ENCODE peak calls at places on chromosomes 11 and 22, in seven cellular contexts. One of them, this sample, is unnamed.

GRCh38 chr11:2325719-2326118 is 23.9 kb downstream of the TSPAN32 start:
- DNase-seq in K562: no peak
- DNase-seq in breast epithelium: peak; percentile 88
- DNase-seq in adrenal gland: peak; percentile 88
- DNase-seq in transverse colon: no peak
- DNase-seq in spleen: peak; percentile 1
- DNase-seq in heart left ventricle: peak; percentile 80
- DNase-seq in this sample: no peak

GRCh38 chr22:40485813-40486610 is 115.6 kb downstream of the SGSM3 start:
- DNase-seq in spleen: no peak
- DNase-seq in breast epithelium: peak; percentile 73
- DNase-seq in K562: no peak
- DNase-seq in heart left ventricle: no peak
- DNase-seq in transverse colon: no peak
- DNase-seq in adrenal gland: peak; percentile 75
- DNase-seq in this sample: no peak

GRCh38 chr22:38412435-38413084 is 42.4 kb downstream of the KCNJ4 start:
- DNase-seq in transverse colon: no peak
- DNase-seq in K562: peak; percentile 84
- DNase-seq in adrenal gland: peak; percentile 26
- DNase-seq in heart left ventricle: no peak
- DNase-seq in breast epithelium: no peak
- DNase-seq in spleen: peak; percentile 74
- DNase-seq in this sample: peak; percentile 57

GRCh38 chr22:40240160-40240559 is 62.4 kb downstream of the TNRC6B start:
- DNase-seq in transverse colon: no peak
- DNase-seq in spleen: no peak
- DNase-seq in K562: peak; percentile 13
- DNase-seq in breast epithelium: no peak
- DNase-seq in heart left ventricle: no peak
- DNase-seq in adrenal gland: no peak
- DNase-seq in this sample: no peak

GRCh38 chr11:64868904-64869570 is 9.4 kb downstream of the EHD1 start:
- DNase-seq in breast epithelium: no peak
- DNase-seq in heart left ventricle: no peak
- DNase-seq in adrenal gland: no peak
- DNase-seq in spleen: peak; percentile 84
- DNase-seq in K562: no peak
- DNase-seq in transverse colon: no peak
- DNase-seq in this sample: no peak

GRCh38 chr11:114250993-114251796 is 45.0 kb upstream of the NNMT start:
- DNase-seq in breast epithelium: no peak
- DNase-seq in heart left ventricle: peak; percentile 69
- DNase-seq in spleen: no peak
- DNase-seq in K562: peak; percentile 63
- DNase-seq in adrenal gland: peak; percentile 43
- DNase-seq in transverse colon: no peak
- DNase-seq in this sample: no peak

GRCh38 chr22:45908961-45909360 is 68.0 kb downstream of the WNT7B start:
- DNase-seq in transverse colon: no peak
- DNase-seq in adrenal gland: no peak
- DNase-seq in breast epithelium: no peak
- DNase-seq in spleen: no peak
- DNase-seq in heart left ventricle: no peak
- DNase-seq in K562: no peak
- DNase-seq in this sample: no peak

GRCh38 chr11:11822946-11823345 is 18.8 kb upstream of the USP47 start:
- DNase-seq in heart left ventricle: no peak
- DNase-seq in breast epithelium: no peak
- DNase-seq in K562: no peak
- DNase-seq in spleen: no peak
- DNase-seq in adrenal gland: no peak
- DNase-seq in transverse colon: no peak
- DNase-seq in this sample: no peak

GRCh38 chr22:22717723-22718122 is 73.3 kb downstream of the GGTLC2 start:
- DNase-seq in transverse colon: no peak
- DNase-seq in breast epithelium: no peak
- DNase-seq in K562: peak; percentile 58
- DNase-seq in adrenal gland: no peak
- DNase-seq in spleen: no peak
- DNase-seq in heart left ventricle: no peak
- DNase-seq in this sample: no peak

GRCh38 chr11:79092791-79093313 is 348.0 kb downstream of the TENM4 start:
- DNase-seq in breast epithelium: peak; percentile 36
- DNase-seq in K562: no peak
- DNase-seq in spleen: no peak
- DNase-seq in adrenal gland: no peak
- DNase-seq in heart left ventricle: peak; percentile 35
- DNase-seq in transverse colon: no peak
- DNase-seq in this sample: no peak

GRCh38 chr11:67117176-67117575 is 1.9 kb upstream of the KDM2A start:
- DNase-seq in transverse colon: no peak
- DNase-seq in breast epithelium: no peak
- DNase-seq in heart left ventricle: no peak
- DNase-seq in K562: no peak
- DNase-seq in adrenal gland: no peak
- DNase-seq in spleen: no peak
- DNase-seq in this sample: no peak

GRCh38 chr11:67114275-67114896 is 4.7 kb upstream of the KDM2A start:
- DNase-seq in spleen: no peak
- DNase-seq in adrenal gland: no peak
- DNase-seq in heart left ventricle: no peak
- DNase-seq in transverse colon: no peak
- DNase-seq in breast epithelium: no peak
- DNase-seq in K562: no peak
- DNase-seq in this sample: no peak

GRCh38 chr11:67117667-67118058 is 1.4 kb upstream of the KDM2A start:
- DNase-seq in adrenal gland: peak; percentile 22
- DNase-seq in K562: no peak
- DNase-seq in heart left ventricle: peak; percentile 49
- DNase-seq in spleen: peak; percentile 90
- DNase-seq in breast epithelium: no peak
- DNase-seq in transverse colon: peak; percentile 30
- DNase-seq in this sample: peak; percentile 57

GRCh38 chr11:67111261-67111660 is 7.8 kb upstream of the KDM2A start:
- DNase-seq in transverse colon: no peak
- DNase-seq in breast epithelium: no peak
- DNase-seq in heart left ventricle: no peak
- DNase-seq in spleen: no peak
- DNase-seq in K562: no peak
- DNase-seq in adrenal gland: no peak
- DNase-seq in this sample: no peak

DNA sequence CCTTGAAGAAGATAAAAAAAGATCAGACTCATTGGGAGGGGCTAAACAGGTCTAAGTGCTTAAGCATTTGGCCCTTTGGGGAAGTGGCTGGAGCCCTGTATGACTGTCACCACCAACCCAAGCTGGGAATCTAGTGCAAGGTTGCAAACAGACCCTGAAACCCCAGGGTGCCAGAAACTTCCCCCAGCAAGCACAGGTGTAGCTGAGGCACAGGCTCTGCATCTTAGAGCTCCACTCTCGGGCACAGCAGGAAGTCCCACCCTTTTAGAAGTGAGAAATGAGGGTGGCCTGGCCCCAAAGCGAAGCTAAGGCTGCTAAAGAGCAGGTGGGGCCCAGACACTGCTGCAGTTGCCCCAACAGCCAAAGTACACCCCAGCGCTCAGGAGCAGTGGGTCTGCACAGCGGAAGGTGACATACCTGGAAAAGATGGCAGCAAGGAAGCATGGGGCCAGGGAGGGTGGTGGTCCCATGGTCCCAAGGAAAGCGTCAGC is 5.8 kb upstream of the KDM2A start:
- DNase-seq in transverse colon: peak; percentile 50
- DNase-seq in spleen: no peak
- DNase-seq in breast epithelium: no peak
- DNase-seq in K562: no peak
- DNase-seq in adrenal gland: no peak
- DNase-seq in heart left ventricle: no peak
- DNase-seq in this sample: no peak
- TF ChIP-seq POLR2A in transverse colon: no peak
- TF ChIP-seq POLR2A in spleen: no peak
- TF ChIP-seq POLR2A in breast epithelium: no peak
- TF ChIP-seq POLR2A in K562: no peak
- TF ChIP-seq POLR2A in adrenal gland: no peak
- TF ChIP-seq POLR2A in heart left ventricle: no peak
- TF ChIP-seq POLR2A in this sample: no peak

GRCh38 chr11:20163778-20164133 is 3.5 kb upstream of the DBX1 start:
- DNase-seq in K562: no peak
- DNase-seq in spleen: no peak
- DNase-seq in adrenal gland: no peak
- DNase-seq in heart left ventricle: no peak
- DNase-seq in transverse colon: no peak
- DNase-seq in breast epithelium: no peak
- DNase-seq in this sample: no peak
- H3K4me3 ChIP-seq in K562: no peak overlapping the region
- H3K4me3 ChIP-seq in spleen: peak overlapping the region; percentile 32
- H3K4me3 ChIP-seq in adrenal gland: no peak overlapping the region
- H3K4me3 ChIP-seq in heart left ventricle: peak overlapping the region; percentile 50
- H3K4me3 ChIP-seq in transverse colon: peak overlapping the region; percentile 18
- H3K4me3 ChIP-seq in breast epithelium: peak overlapping the region; percentile 59
- H3K4me3 ChIP-seq in this sample: no peak overlapping the region

GRCh38 chr11:93585758-93586157 is 42.6 kb upstream of the SMCO4 start:
- DNase-seq in heart left ventricle: no peak
- DNase-seq in adrenal gland: peak; percentile 64
- DNase-seq in transverse colon: no peak
- DNase-seq in breast epithelium: no peak
- DNase-seq in K562: no peak
- DNase-seq in spleen: no peak
- DNase-seq in this sample: no peak
- TF ChIP-seq POLR2A in heart left ventricle: no peak
- TF ChIP-seq POLR2A in adrenal gland: no peak
- TF ChIP-seq POLR2A in transverse colon: no peak
- TF ChIP-seq POLR2A in breast epithelium: no peak
- TF ChIP-seq POLR2A in K562: no peak
- TF ChIP-seq POLR2A in spleen: no peak
- TF ChIP-seq POLR2A in this sample: no peak

DNA sequence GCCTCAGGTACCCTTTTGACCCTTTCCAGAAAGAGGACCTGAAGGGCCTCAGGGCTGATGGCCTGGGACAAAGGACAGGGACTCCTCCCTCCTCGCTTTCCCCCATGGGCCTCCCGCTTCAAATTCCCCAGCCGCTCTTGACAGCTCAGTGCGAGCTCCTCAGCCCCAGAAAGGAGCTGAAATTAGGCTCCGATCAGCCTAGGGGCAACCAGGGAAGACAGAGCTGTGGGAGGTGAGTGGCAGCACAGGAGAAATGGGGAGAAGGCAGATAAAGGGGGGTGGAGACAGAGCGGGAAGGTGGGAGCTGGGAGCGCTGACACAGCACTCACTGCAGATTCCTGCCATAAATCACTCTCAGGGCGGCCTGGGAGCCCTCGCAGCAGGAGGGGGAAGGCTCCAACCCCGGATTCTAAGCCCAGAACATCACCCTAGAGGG is 41.1 kb downstream of the TRIM29 start:
- DNase-seq in heart left ventricle: peak; percentile 5
- DNase-seq in K562: peak; percentile 43
- DNase-seq in adrenal gland: peak; percentile 4
- DNase-seq in transverse colon: no peak
- DNase-seq in breast epithelium: no peak
- DNase-seq in spleen: no peak
- DNase-seq in this sample: peak; percentile 16
- H3K4me3 ChIP-seq in heart left ventricle: no peak overlapping the region
- H3K4me3 ChIP-seq in K562: no peak overlapping the region
- H3K4me3 ChIP-seq in adrenal gland: no peak overlapping the region
- H3K4me3 ChIP-seq in transverse colon: no peak overlapping the region
- H3K4me3 ChIP-seq in breast epithelium: no peak overlapping the region
- H3K4me3 ChIP-seq in spleen: no peak overlapping the region
- H3K4me3 ChIP-seq in this sample: no peak overlapping the region

DNA sequence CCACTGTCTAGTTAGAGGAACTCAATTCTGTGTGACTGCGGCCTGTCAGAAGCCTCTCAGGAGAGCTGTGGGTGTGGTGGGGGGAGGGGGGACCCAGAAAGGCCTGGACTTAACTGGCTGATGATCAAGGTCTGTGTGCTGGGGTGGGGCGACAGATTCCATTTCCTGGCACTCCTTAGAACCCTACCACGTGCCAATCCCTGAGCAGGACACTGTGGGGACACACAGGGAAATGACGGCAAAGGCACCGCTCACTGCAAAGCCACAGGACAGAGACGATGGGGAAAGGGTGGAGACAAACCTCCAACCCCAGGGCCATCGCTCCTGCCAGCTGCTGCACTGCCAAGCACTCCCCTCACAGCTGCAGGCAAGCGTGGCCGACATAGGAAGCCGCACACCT is 58.4 kb upstream of the BID start:
- DNase-seq in breast epithelium: peak; percentile 34
- DNase-seq in K562: no peak
- DNase-seq in spleen: no peak
- DNase-seq in transverse colon: peak; percentile 68
- DNase-seq in adrenal gland: peak; percentile 31
- DNase-seq in heart left ventricle: peak; percentile 59
- DNase-seq in this sample: peak; percentile 81
- TF ChIP-seq POLR2A in breast epithelium: no peak
- TF ChIP-seq POLR2A in K562: no peak
- TF ChIP-seq POLR2A in spleen: no peak
- TF ChIP-seq POLR2A in transverse colon: no peak
- TF ChIP-seq POLR2A in adrenal gland: no peak
- TF ChIP-seq POLR2A in heart left ventricle: peak; percentile 6
- TF ChIP-seq POLR2A in this sample: peak; percentile 30

GRCh38 chr22:32804823-32805585 is 3.5 kb downstream of the TIMP3 start:
- DNase-seq in adrenal gland: peak; percentile 49
- DNase-seq in transverse colon: no peak
- DNase-seq in spleen: no peak
- DNase-seq in heart left ventricle: peak; percentile 52
- DNase-seq in K562: no peak
- DNase-seq in breast epithelium: no peak
- DNase-seq in this sample: no peak
- H3K4me3 ChIP-seq in adrenal gland: no peak overlapping the region
- H3K4me3 ChIP-seq in transverse colon: peak overlapping the region; percentile 62
- H3K4me3 ChIP-seq in spleen: peak overlapping the region; percentile 92
- H3K4me3 ChIP-seq in heart left ventricle: peak overlapping the region; percentile 97
- H3K4me3 ChIP-seq in K562: no peak overlapping the region
- H3K4me3 ChIP-seq in breast epithelium: peak overlapping the region; percentile 96
- H3K4me3 ChIP-seq in this sample: no peak overlapping the region